ENCODE peak calls at places on chromosome 16, in eight cellular contexts. One of them, this sample, is unnamed.

GRCh38 chr16:4488486-4488967 is 12.3 kb downstream of the HMOX2 start:
- DNase-seq in effector memory CD4-positive, alpha-beta T cell: no peak
- DNase-seq in heart right ventricle: no peak
- DNase-seq in stimulated activated CD8-positive, alpha-beta memory T cell treated with anti-CD3 and anti-CD28 coated beads, Interleukin-15, amount 100 ng/mL, for 24 hours: no peak
- DNase-seq in smooth muscle cell of the brain vasculature: no peak
- DNase-seq in NCI-H510A treated with DMSO at 0.1 percent for 48 hours: no peak
- DNase-seq in activated T-cell treated with anti-CD3 and anti-CD28 coated beads, Interleukin-2, amount 50 U/mL, for 72 hours: no peak
- DNase-seq in T-helper 9 cell: no peak
- DNase-seq in this sample: no peak

GRCh38 chr16:14232106-14232890 is 161.2 kb downstream of the MRTFB start:
- DNase-seq in effector memory CD4-positive, alpha-beta T cell: no peak
- DNase-seq in heart right ventricle: no peak
- DNase-seq in stimulated activated CD8-positive, alpha-beta memory T cell treated with anti-CD3 and anti-CD28 coated beads, Interleukin-15, amount 100 ng/mL, for 24 hours: no peak
- DNase-seq in smooth muscle cell of the brain vasculature: no peak
- DNase-seq in NCI-H510A treated with DMSO at 0.1 percent for 48 hours: no peak
- DNase-seq in activated T-cell treated with anti-CD3 and anti-CD28 coated beads, Interleukin-2, amount 50 U/mL, for 72 hours: no peak
- DNase-seq in T-helper 9 cell: no peak
- DNase-seq in this sample: no peak

GRCh38 chr16:9012848-9013507 is 49.3 kb upstream of the USP7 start:
- DNase-seq in effector memory CD4-positive, alpha-beta T cell: no peak
- DNase-seq in heart right ventricle: peak; percentile 25
- DNase-seq in stimulated activated CD8-positive, alpha-beta memory T cell treated with anti-CD3 and anti-CD28 coated beads, Interleukin-15, amount 100 ng/mL, for 24 hours: no peak
- DNase-seq in smooth muscle cell of the brain vasculature: no peak
- DNase-seq in NCI-H510A treated with DMSO at 0.1 percent for 48 hours: no peak
- DNase-seq in activated T-cell treated with anti-CD3 and anti-CD28 coated beads, Interleukin-2, amount 50 U/mL, for 72 hours: no peak
- DNase-seq in T-helper 9 cell: no peak
- DNase-seq in this sample: no peak

GRCh38 chr16:35221482-35222185 is 1762.2 kb downstream of the TP53TG3F start:
- DNase-seq in effector memory CD4-positive, alpha-beta T cell: no peak
- DNase-seq in heart right ventricle: no peak
- DNase-seq in stimulated activated CD8-positive, alpha-beta memory T cell treated with anti-CD3 and anti-CD28 coated beads, Interleukin-15, amount 100 ng/mL, for 24 hours: no peak
- DNase-seq in smooth muscle cell of the brain vasculature: no peak
- DNase-seq in NCI-H510A treated with DMSO at 0.1 percent for 48 hours: no peak
- DNase-seq in activated T-cell treated with anti-CD3 and anti-CD28 coated beads, Interleukin-2, amount 50 U/mL, for 72 hours: no peak
- DNase-seq in T-helper 9 cell: no peak
- DNase-seq in this sample: no peak

GRCh38 chr16:49859139-49859947 is 3.4 kb upstream of the ZNF423 start:
- DNase-seq in effector memory CD4-positive, alpha-beta T cell: no peak
- DNase-seq in heart right ventricle: peak; percentile 79
- DNase-seq in stimulated activated CD8-positive, alpha-beta memory T cell treated with anti-CD3 and anti-CD28 coated beads, Interleukin-15, amount 100 ng/mL, for 24 hours: no peak
- DNase-seq in smooth muscle cell of the brain vasculature: no peak
- DNase-seq in NCI-H510A treated with DMSO at 0.1 percent for 48 hours: no peak
- DNase-seq in activated T-cell treated with anti-CD3 and anti-CD28 coated beads, Interleukin-2, amount 50 U/mL, for 72 hours: peak; percentile 11
- DNase-seq in T-helper 9 cell: no peak
- DNase-seq in this sample: peak; percentile 78

GRCh38 chr16:13896543-13897182 is 23.3 kb upstream of the ERCC4 start:
- DNase-seq in effector memory CD4-positive, alpha-beta T cell: no peak
- DNase-seq in heart right ventricle: no peak
- DNase-seq in stimulated activated CD8-positive, alpha-beta memory T cell treated with anti-CD3 and anti-CD28 coated beads, Interleukin-15, amount 100 ng/mL, for 24 hours: no peak
- DNase-seq in smooth muscle cell of the brain vasculature: no peak
- DNase-seq in NCI-H510A treated with DMSO at 0.1 percent for 48 hours: no peak
- DNase-seq in activated T-cell treated with anti-CD3 and anti-CD28 coated beads, Interleukin-2, amount 50 U/mL, for 72 hours: peak; percentile 3
- DNase-seq in T-helper 9 cell: no peak
- DNase-seq in this sample: no peak

GRCh38 chr16:56932588-56933265 is 785 bp downstream of the HERPUD1 start:
- DNase-seq in effector memory CD4-positive, alpha-beta T cell: no peak
- DNase-seq in heart right ventricle: peak; percentile 80
- DNase-seq in stimulated activated CD8-positive, alpha-beta memory T cell treated with anti-CD3 and anti-CD28 coated beads, Interleukin-15, amount 100 ng/mL, for 24 hours: no peak
- DNase-seq in smooth muscle cell of the brain vasculature: no peak
- DNase-seq in NCI-H510A treated with DMSO at 0.1 percent for 48 hours: peak; percentile 75
- DNase-seq in activated T-cell treated with anti-CD3 and anti-CD28 coated beads, Interleukin-2, amount 50 U/mL, for 72 hours: peak; percentile 70
- DNase-seq in T-helper 9 cell: peak; percentile 10
- DNase-seq in this sample: peak; percentile 64

GRCh38 chr16:84330685-84331050 is 36.0 kb downstream of the WFDC1 start:
- DNase-seq in effector memory CD4-positive, alpha-beta T cell: no peak
- DNase-seq in heart right ventricle: no peak
- DNase-seq in stimulated activated CD8-positive, alpha-beta memory T cell treated with anti-CD3 and anti-CD28 coated beads, Interleukin-15, amount 100 ng/mL, for 24 hours: no peak
- DNase-seq in smooth muscle cell of the brain vasculature: no peak
- DNase-seq in NCI-H510A treated with DMSO at 0.1 percent for 48 hours: no peak
- DNase-seq in activated T-cell treated with anti-CD3 and anti-CD28 coated beads, Interleukin-2, amount 50 U/mL, for 72 hours: no peak
- DNase-seq in T-helper 9 cell: no peak
- DNase-seq in this sample: no peak

GRCh38 chr16:66961065-66961744 is at the start of gene CES3:
- DNase-seq in effector memory CD4-positive, alpha-beta T cell: peak; percentile 8
- DNase-seq in heart right ventricle: peak; percentile 42
- DNase-seq in stimulated activated CD8-positive, alpha-beta memory T cell treated with anti-CD3 and anti-CD28 coated beads, Interleukin-15, amount 100 ng/mL, for 24 hours: no peak
- DNase-seq in smooth muscle cell of the brain vasculature: no peak
- DNase-seq in NCI-H510A treated with DMSO at 0.1 percent for 48 hours: peak; percentile 74
- DNase-seq in activated T-cell treated with anti-CD3 and anti-CD28 coated beads, Interleukin-2, amount 50 U/mL, for 72 hours: peak; percentile 75
- DNase-seq in T-helper 9 cell: peak; percentile 35
- DNase-seq in this sample: no peak

GRCh38 chr16:67169011-67169451 is 1.3 kb upstream of the NOL3 start:
- DNase-seq in effector memory CD4-positive, alpha-beta T cell: no peak
- DNase-seq in heart right ventricle: no peak
- DNase-seq in stimulated activated CD8-positive, alpha-beta memory T cell treated with anti-CD3 and anti-CD28 coated beads, Interleukin-15, amount 100 ng/mL, for 24 hours: no peak
- DNase-seq in smooth muscle cell of the brain vasculature: no peak
- DNase-seq in NCI-H510A treated with DMSO at 0.1 percent for 48 hours: no peak
- DNase-seq in activated T-cell treated with anti-CD3 and anti-CD28 coated beads, Interleukin-2, amount 50 U/mL, for 72 hours: no peak
- DNase-seq in T-helper 9 cell: no peak
- DNase-seq in this sample: no peak

GRCh38 chr16:56029026-56029425 is 153.9 kb upstream of the CES5A start:
- DNase-seq in effector memory CD4-positive, alpha-beta T cell: no peak
- DNase-seq in heart right ventricle: no peak
- DNase-seq in stimulated activated CD8-positive, alpha-beta memory T cell treated with anti-CD3 and anti-CD28 coated beads, Interleukin-15, amount 100 ng/mL, for 24 hours: no peak
- DNase-seq in smooth muscle cell of the brain vasculature: no peak
- DNase-seq in NCI-H510A treated with DMSO at 0.1 percent for 48 hours: no peak
- DNase-seq in activated T-cell treated with anti-CD3 and anti-CD28 coated beads, Interleukin-2, amount 50 U/mL, for 72 hours: no peak
- DNase-seq in T-helper 9 cell: no peak
- DNase-seq in this sample: no peak

GRCh38 chr16:53893731-53894435 is 189.9 kb downstream of the FTO start:
- DNase-seq in effector memory CD4-positive, alpha-beta T cell: no peak
- DNase-seq in heart right ventricle: no peak
- DNase-seq in stimulated activated CD8-positive, alpha-beta memory T cell treated with anti-CD3 and anti-CD28 coated beads, Interleukin-15, amount 100 ng/mL, for 24 hours: no peak
- DNase-seq in smooth muscle cell of the brain vasculature: no peak
- DNase-seq in NCI-H510A treated with DMSO at 0.1 percent for 48 hours: peak; percentile 25
- DNase-seq in activated T-cell treated with anti-CD3 and anti-CD28 coated beads, Interleukin-2, amount 50 U/mL, for 72 hours: no peak
- DNase-seq in T-helper 9 cell: no peak
- DNase-seq in this sample: peak; percentile 19

GRCh38 chr16:54503011-54503410 is 216.4 kb upstream of the IRX3 start:
- DNase-seq in effector memory CD4-positive, alpha-beta T cell: no peak
- DNase-seq in heart right ventricle: peak; percentile 71
- DNase-seq in stimulated activated CD8-positive, alpha-beta memory T cell treated with anti-CD3 and anti-CD28 coated beads, Interleukin-15, amount 100 ng/mL, for 24 hours: no peak
- DNase-seq in smooth muscle cell of the brain vasculature: no peak
- DNase-seq in NCI-H510A treated with DMSO at 0.1 percent for 48 hours: peak; percentile 36
- DNase-seq in activated T-cell treated with anti-CD3 and anti-CD28 coated beads, Interleukin-2, amount 50 U/mL, for 72 hours: no peak
- DNase-seq in T-helper 9 cell: no peak
- DNase-seq in this sample: no peak

GRCh38 chr16:12833939-12834338 is 30.3 kb upstream of the CPPED1 start:
- DNase-seq in effector memory CD4-positive, alpha-beta T cell: no peak
- DNase-seq in heart right ventricle: no peak
- DNase-seq in stimulated activated CD8-positive, alpha-beta memory T cell treated with anti-CD3 and anti-CD28 coated beads, Interleukin-15, amount 100 ng/mL, for 24 hours: no peak
- DNase-seq in smooth muscle cell of the brain vasculature: no peak
- DNase-seq in NCI-H510A treated with DMSO at 0.1 percent for 48 hours: no peak
- DNase-seq in activated T-cell treated with anti-CD3 and anti-CD28 coated beads, Interleukin-2, amount 50 U/mL, for 72 hours: no peak
- DNase-seq in T-helper 9 cell: no peak
- DNase-seq in this sample: no peak

GRCh38 chr16:81595676-81596292 is 151.2 kb downstream of the CMIP start:
- DNase-seq in effector memory CD4-positive, alpha-beta T cell: no peak
- DNase-seq in heart right ventricle: no peak
- DNase-seq in stimulated activated CD8-positive, alpha-beta memory T cell treated with anti-CD3 and anti-CD28 coated beads, Interleukin-15, amount 100 ng/mL, for 24 hours: no peak
- DNase-seq in smooth muscle cell of the brain vasculature: no peak
- DNase-seq in NCI-H510A treated with DMSO at 0.1 percent for 48 hours: no peak
- DNase-seq in activated T-cell treated with anti-CD3 and anti-CD28 coated beads, Interleukin-2, amount 50 U/mL, for 72 hours: no peak
- DNase-seq in T-helper 9 cell: no peak
- DNase-seq in this sample: no peak

GRCh38 chr16:51388516-51388951 is 237.5 kb upstream of the SALL1 start:
- DNase-seq in effector memory CD4-positive, alpha-beta T cell: no peak
- DNase-seq in heart right ventricle: no peak
- DNase-seq in stimulated activated CD8-positive, alpha-beta memory T cell treated with anti-CD3 and anti-CD28 coated beads, Interleukin-15, amount 100 ng/mL, for 24 hours: no peak
- DNase-seq in smooth muscle cell of the brain vasculature: no peak
- DNase-seq in NCI-H510A treated with DMSO at 0.1 percent for 48 hours: no peak
- DNase-seq in activated T-cell treated with anti-CD3 and anti-CD28 coated beads, Interleukin-2, amount 50 U/mL, for 72 hours: no peak
- DNase-seq in T-helper 9 cell: no peak
- DNase-seq in this sample: no peak

This sample was measured in uterus.